ENCODE peak calls at places on chromosome 20, in six cellular contexts. Z, M, K, R, N and W are unnamed samples.

GRCh38 chr20:58236612-58237317 is 8.3 kb upstream of the ANKRD60 start:
- DNase-seq in Z (peak), M (peak), K (peak), R (peak), N (peak), W (no peak)

GRCh38 chr20:60816901-60817300 is 435.2 kb upstream of the CDH4 start:
- DNase-seq in Z (no peak), M (no peak), K (no peak), R (no peak), N (no peak), W (no peak)

GRCh38 chr20:24450646-24451376 is 18.6 kb upstream of the SYNDIG1 start:
- DNase-seq in Z (no peak), M (no peak), K (no peak), R (no peak), N (no peak), W (no peak)

GRCh38 chr20:10800288-10800687 is 126.5 kb upstream of the JAG1 start:
- DNase-seq in Z (no peak), M (no peak), K (no peak), R (no peak), N (no peak), W (no peak)

GRCh38 chr20:19817017-19817416 is 59.0 kb downstream of the RIN2 start:
- DNase-seq in Z (no peak), M (peak), K (no peak), R (peak), N (no peak), W (no peak)

GRCh38 chr20:330233-331149 is 5.1 kb downstream of the SOX12 start:
- DNase-seq in Z (no peak), M (peak), K (peak), R (peak), N (peak), W (no peak)

GRCh38 chr20:58550661-58551060 is 35.5 kb upstream of the APCDD1L start:
- DNase-seq in Z (peak), M (peak), K (no peak), R (no peak), N (no peak), W (no peak)

GRCh38 chr20:62129731-62130531 is 7.7 kb downstream of the LSM14B start:
- DNase-seq in Z (no peak), M (no peak), K (no peak), R (no peak), N (no peak), W (no peak)

GRCh38 chr20:56429496-56429895 is 17.4 kb downstream of the CASS4 start:
- DNase-seq in Z (no peak), M (peak), K (no peak), R (no peak), N (no peak), W (no peak)

GRCh38 chr20:61436268-61436667 is 184.2 kb downstream of the CDH4 start:
- DNase-seq in Z (no peak), M (peak), K (no peak), R (peak), N (no peak), W (no peak)

GRCh38 chr20:4067600-4068261 is 52.4 kb upstream of the RNF24 start:
- DNase-seq in Z (no peak), M (peak), K (peak), R (peak), N (no peak), W (no peak)

GRCh38 chr20:47963022-47963421 is 177.7 kb upstream of the SULF2 start:
- DNase-seq in Z (no peak), M (no peak), K (no peak), R (no peak), N (no peak), W (no peak)

GRCh38 chr20:19947611-19948264 is 69.4 kb upstream of the NAA20 start:
- DNase-seq in Z (no peak), M (peak), K (no peak), R (no peak), N (no peak), W (no peak)

GRCh38 chr20:3039426-3039825 is 4.0 kb upstream of the GNRH2 start:
- DNase-seq in Z (no peak), M (no peak), K (no peak), R (no peak), N (no peak), W (no peak)

GRCh38 chr20:41141153-41141815 is 3.9 kb downstream of the PLCG1 start:
- DNase-seq in Z (no peak), M (no peak), K (no peak), R (no peak), N (no peak), W (no peak)

GRCh38 chr20:48298851-48299484 is 513.7 kb upstream of the SULF2 start:
- DNase-seq in Z (no peak), M (peak), K (peak), R (peak), N (no peak), W (no peak)

GRCh38 chr20:41476013-41476441 is 109.4 kb upstream of the EMILIN3 start:
- DNase-seq in Z (peak), M (peak), K (no peak), R (peak), N (no peak), W (no peak)

GRCh38 chr20:3166338-3166912 is 6.8 kb upstream of the FASTKD5 start:
- DNase-seq in Z (no peak), M (no peak), K (no peak), R (no peak), N (no peak), W (no peak)

GRCh38 chr20:42063176-42063575 is 445.0 kb upstream of the CHD6 start:
- DNase-seq in Z (no peak), M (no peak), K (no peak), R (no peak), N (no peak), W (no peak)

GRCh38 chr20:52332649-52333048 is 141.1 kb upstream of the ZFP64 start:
- DNase-seq in Z (no peak), M (no peak), K (no peak), R (no peak), N (no peak), W (no peak)

GRCh38 chr20:2709205-2709981 is 16.8 kb downstream of the EBF4 start:
- DNase-seq in Z (no peak), M (no peak), K (no peak), R (no peak), N (no peak), W (peak)

GRCh38 chr20:7383218-7383617 is 557.0 kb downstream of the HAO1 start:
- DNase-seq in Z (no peak), M (no peak), K (no peak), R (no peak), N (no peak), W (no peak)

GRCh38 chr20:33515569-33516216 is 25.8 kb downstream of the CBFA2T2 start:
- DNase-seq in Z (no peak), M (no peak), K (peak), R (no peak), N (no peak), W (no peak)

GRCh38 chr20:35866446-35867202 is 87.7 kb downstream of the SCAND1 start:
- DNase-seq in Z (no peak), M (peak), K (no peak), R (no peak), N (no peak), W (no peak)

GRCh38 chr20:4897600-4897999 is 103.7 kb downstream of the SLC23A2 start:
- DNase-seq in Z (no peak), M (no peak), K (no peak), R (no peak), N (no peak), W (no peak)

GRCh38 chr20:9660236-9660868 is 146.0 kb downstream of the LAMP5 start:
- DNase-seq in Z (no peak), M (peak), K (peak), R (peak), N (peak), W (no peak)

GRCh38 chr20:23774081-23774480 is 23.3 kb upstream of the CST1 start:
- DNase-seq in Z (no peak), M (no peak), K (no peak), R (no peak), N (no peak), W (no peak)

GRCh38 chr20:34647737-34648136 is 29.2 kb downstream of the PIGU start:
- DNase-seq in Z (no peak), M (no peak), K (no peak), R (no peak), N (no peak), W (no peak)

GRCh38 chr20:62133051-62133845 is 9.9 kb downstream of the PSMA7 start:
- DNase-seq in Z (no peak), M (no peak), K (no peak), R (no peak), N (no peak), W (no peak)

GRCh38 chr20:41616228-41616627 is 1.9 kb downstream of the CHD6 start:
- DNase-seq in Z (no peak), M (peak), K (no peak), R (no peak), N (no peak), W (no peak)

GRCh38 chr20:58039569-58040092 is 188.8 kb downstream of the ANKRD60 start:
- DNase-seq in Z (no peak), M (no peak), K (no peak), R (no peak), N (no peak), W (peak)

GRCh38 chr20:24364464-24364863 is 105.0 kb upstream of the SYNDIG1 start:
- DNase-seq in Z (no peak), M (no peak), K (no peak), R (no peak), N (no peak), W (no peak)

GRCh38 chr20:53057579-53057978 is 85.4 kb downstream of the TSHZ2 start:
- DNase-seq in Z (no peak), M (no peak), K (no peak), R (no peak), N (no peak), W (no peak)

GRCh38 chr20:60101894-60102281 is 143.7 kb downstream of the CDH26 start:
- DNase-seq in Z (no peak), M (no peak), K (no peak), R (no peak), N (no peak), W (no peak)

DNA sequence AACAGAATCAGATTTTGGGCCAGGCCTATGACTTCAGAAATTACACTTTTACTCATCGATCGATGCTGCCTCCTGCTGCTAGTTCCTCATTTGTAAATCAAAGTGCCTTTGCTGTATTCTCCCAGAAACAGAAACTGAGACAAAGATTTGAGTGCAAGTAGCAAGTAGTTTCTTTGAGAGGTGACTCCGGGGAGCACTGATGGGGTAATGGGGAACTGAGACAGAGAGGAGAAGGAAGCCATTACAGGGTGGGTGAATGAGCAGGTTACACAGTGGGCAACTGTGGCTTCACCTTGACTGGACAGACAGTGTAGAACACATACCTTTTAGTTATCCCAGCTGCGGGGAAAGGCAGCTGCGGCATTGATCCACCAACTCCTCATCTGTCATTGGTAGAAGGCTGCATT is 9.7 kb upstream of the CD40 start:
- DNase-seq in Z (no peak), M (no peak), K (no peak), R (no peak), N (no peak), W (no peak)
- TF ChIP-seq CTCF in Z (no peak), M (no peak), K (no peak), R (no peak), N (no peak), W (no peak)

DNA sequence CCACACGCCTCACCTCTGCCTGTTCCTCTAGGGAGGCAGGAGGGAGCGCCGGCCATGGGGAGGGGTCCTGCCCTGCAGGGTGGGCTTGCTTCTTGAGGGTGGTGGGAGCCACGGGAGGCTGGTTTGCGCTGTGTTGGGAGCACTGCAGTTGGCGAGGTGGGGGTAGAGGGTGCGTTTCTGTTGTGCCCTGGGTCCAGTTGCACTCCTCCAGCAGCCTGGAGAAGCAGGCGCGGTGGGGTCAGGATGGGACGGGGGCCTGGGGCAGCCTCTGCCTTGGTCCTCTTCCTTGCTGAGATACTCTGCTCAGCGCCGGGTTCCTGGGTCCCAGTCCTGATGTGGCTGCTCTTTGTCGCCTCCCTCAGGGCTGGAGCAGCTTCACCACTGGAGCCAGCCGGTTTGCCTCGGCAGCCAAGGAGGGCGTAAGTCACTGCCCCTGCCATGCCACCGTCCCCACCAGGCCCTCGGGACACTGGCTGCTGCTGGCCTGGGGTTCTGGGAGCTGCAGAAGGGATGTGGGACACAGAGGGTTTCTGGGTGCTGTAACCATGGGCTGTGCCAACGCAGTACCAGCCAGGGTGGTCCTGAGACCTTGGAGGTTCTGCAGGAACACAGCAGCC is 8.4 kb downstream of the ARFGAP1 start:
- DNase-seq in Z (no peak), M (no peak), K (no peak), R (no peak), N (no peak), W (no peak)
- TF ChIP-seq CTCF in Z (no peak), M (peak), K (peak), R (peak), N (peak), W (peak)

GRCh38 chr20:45191926-45192325 is 14.9 kb upstream of the SEMG1 start:
- DNase-seq in Z (no peak), M (no peak), K (no peak), R (no peak), N (no peak), W (no peak)
- TF ChIP-seq CTCF in Z (no peak), M (no peak), K (no peak), R (no peak), N (no peak), W (no peak)

GRCh38 chr20:15643713-15644112 is 929.5 kb downstream of the KIF16B start:
- DNase-seq in Z (no peak), M (peak), K (peak), R (peak), N (no peak), W (no peak)
- TF ChIP-seq CTCF in Z (no peak), M (peak), K (no peak), R (peak), N (no peak), W (peak)

GRCh38 chr20:44068311-44068710 is 118.7 kb downstream of the JPH2 start:
- DNase-seq in Z (no peak), M (no peak), K (no peak), R (no peak), N (no peak), W (no peak)
- TF ChIP-seq CTCF in Z (no peak), M (no peak), K (no peak), R (no peak), N (peak), W (no peak)

GRCh38 chr20:50456452-50457324 is 53.5 kb upstream of the PTPN1 start:
- DNase-seq in Z (no peak), M (no peak), K (peak), R (no peak), N (no peak), W (no peak)
- TF ChIP-seq CTCF in Z (no peak), M (no peak), K (no peak), R (no peak), N (peak), W (peak)